ENCODE peak calls at places on chromosome 3, in four cellular contexts. One of them, this sample, is unnamed.

GRCh38 chr3:180804871-180805430 is 107.5 kb upstream of the FXR1 start:
- DNase-seq in nephron progenitor cell: peak; percentile 48
- DNase-seq in choroid plexus epithelial cell: peak; percentile 69
- DNase-seq in glutamatergic neuron: peak; percentile 41
- DNase-seq in this sample: peak; percentile 29

GRCh38 chr3:124985358-124985757 is 50.8 kb upstream of the MUC13 start:
- DNase-seq in glutamatergic neuron: no peak
- DNase-seq in nephron progenitor cell: no peak
- DNase-seq in choroid plexus epithelial cell: peak; percentile 65
- DNase-seq in this sample: no peak

GRCh38 chr3:4645468-4645867 is 152.3 kb downstream of the ITPR1 start:
- DNase-seq in choroid plexus epithelial cell: no peak
- DNase-seq in nephron progenitor cell: no peak
- DNase-seq in glutamatergic neuron: no peak
- DNase-seq in this sample: no peak

GRCh38 chr3:13095408-13095861 is 22.2 kb upstream of the IQSEC1 start:
- DNase-seq in glutamatergic neuron: peak; percentile 62
- DNase-seq in choroid plexus epithelial cell: no peak
- DNase-seq in nephron progenitor cell: no peak
- DNase-seq in this sample: no peak

GRCh38 chr3:112675943-112676530 is 35.1 kb upstream of the CCDC80 start:
- DNase-seq in glutamatergic neuron: no peak
- DNase-seq in nephron progenitor cell: no peak
- DNase-seq in choroid plexus epithelial cell: no peak
- DNase-seq in this sample: no peak

GRCh38 chr3:150723946-150724345 is 20.2 kb upstream of the ERICH6 start:
- DNase-seq in nephron progenitor cell: no peak
- DNase-seq in choroid plexus epithelial cell: no peak
- DNase-seq in glutamatergic neuron: no peak
- DNase-seq in this sample: no peak

GRCh38 chr3:97970929-97971460 is 1.2 kb downstream of the RIOX2 start:
- DNase-seq in choroid plexus epithelial cell: no peak
- DNase-seq in glutamatergic neuron: no peak
- DNase-seq in nephron progenitor cell: no peak
- DNase-seq in this sample: no peak

GRCh38 chr3:81352867-81353266 is 408.6 kb downstream of the GBE1 start:
- DNase-seq in nephron progenitor cell: no peak
- DNase-seq in glutamatergic neuron: no peak
- DNase-seq in choroid plexus epithelial cell: peak; percentile 73
- DNase-seq in this sample: no peak